ENCODE peak calls at places on chromosomes 7 and 10, in nine cellular contexts. G is activated CD4-positive, alpha-beta T cell treated with anti-CD3 and anti-CD28 coated beads, Interleukin-2, amount 10 ng/mL, durations not matched to agents 7 days and 5 days; T is T1000; F is HCEC 1CT; X is memory B cell; D is activated naive CD8-positive, alpha-beta T cell treated with anti-CD3 and anti-CD28 coated beads, Interleukin-2, amount 50 U/mL, for 24 hours; B is Caki2; H is DMS 273 treated with DMSO at 0.1 percent for 48 hours; K is lower leg skin. I is an unnamed sample.

GRCh38 chr7:142822714-142823113 is 32.2 kb upstream of the EPHB6 start:
- DNase-seq in T (no peak), H (no peak), K (no peak), D (no peak), F (no peak), B (no peak), X (no peak), G (no peak), I (no peak)

GRCh38 chr10:70958396-70958795 is 70.0 kb upstream of the PCBD1 start:
- DNase-seq in F (peak; percentile 13), D (no peak), K (no peak), G (no peak), B (peak; percentile 70), X (no peak), H (no peak), T (no peak), I (no peak)

GRCh38 chr7:1555813-1556540 is at the start of gene TMEM184A:
- DNase-seq in G (peak; percentile 57), F (no peak), K (no peak), T (no peak), B (peak; percentile 96), D (peak; percentile 39), H (peak; percentile 90), X (peak; percentile 40), I (no peak)

GRCh38 chr10:131400518-131400917 is 89.0 kb upstream of the TCERG1L start:
- DNase-seq in G (no peak), H (no peak), X (no peak), D (no peak), B (no peak), F (no peak), T (no peak), K (no peak), I (no peak)

GRCh38 chr10:71359364-71360046 is 37.2 kb upstream of the CDH23 start:
- DNase-seq in B (no peak), K (no peak), T (no peak), F (no peak), X (peak; percentile 37), D (no peak), G (no peak), H (no peak), I (no peak)

GRCh38 chr10:12975266-12975665 is 26.2 kb downstream of the CCDC3 start:
- DNase-seq in X (no peak), F (no peak), T (no peak), B (no peak), H (no peak), D (no peak), G (no peak), K (no peak), I (no peak)

GRCh38 chr7:97006951-97007861 is 1.9 kb downstream of the DLX6 start:
- DNase-seq in G (no peak), F (no peak), D (no peak), K (no peak), B (no peak), T (no peak), H (no peak), X (no peak), I (no peak)

GRCh38 chr7:117009705-117010361 is 56.5 kb downstream of the ST7 start:
- DNase-seq in K (no peak), B (no peak), X (no peak), T (no peak), D (no peak), F (no peak), G (peak; percentile 33), H (no peak), I (no peak)

GRCh38 chr7:158818325-158819213 is 10.7 kb downstream of the ESYT2 start:
- DNase-seq in F (peak; percentile 100), B (peak; percentile 100), D (peak; percentile 72), H (no peak), K (peak; percentile 86), T (peak; percentile 91), X (peak; percentile 68), G (peak; percentile 89), I (peak; percentile 99)

GRCh38 chr10:112304460-112304859 is 21.3 kb downstream of the TECTB start:
- DNase-seq in X (no peak), K (no peak), G (no peak), D (no peak), F (peak; percentile 82), T (no peak), H (no peak), B (no peak), I (no peak)

GRCh38 chr10:131773989-131774343 is 126.8 kb upstream of the PPP2R2D start:
- DNase-seq in F (no peak), K (no peak), B (no peak), H (no peak), X (no peak), T (no peak), D (no peak), G (no peak), I (no peak)

I was measured in SW 1271.